ENCODE peak calls at places on chromosomes 16 and 17, in five cellular contexts. Y is mesothelial cell of epicardium, H is ovary, L is stomach, I is tibial nerve. U is an unnamed sample.

GRCh38 chr17:34616148-34616547 is 36.8 kb downstream of the TMEM132E start:
- DNase-seq in Y (peak; percentile 69), H (no peak), L (no peak), I (no peak), U (no peak)

GRCh38 chr16:65769055-65769465 is 597.4 kb upstream of the CDH5 start:
- DNase-seq in Y (no peak), H (no peak), L (no peak), I (no peak), U (no peak)

GRCh38 chr17:57486416-57486815 is 230.1 kb downstream of the MSI2 start:
- DNase-seq in Y (no peak), H (no peak), L (no peak), I (no peak), U (no peak)

GRCh38 chr17:62809656-62810055 is 1.5 kb upstream of the MARCHF10 start:
- DNase-seq in Y (no peak), H (no peak), L (no peak), I (no peak), U (no peak)

GRCh38 chr16:50263060-50263909 is 3.1 kb upstream of the ADCY7 start:
- DNase-seq in Y (no peak), H (no peak), L (no peak), I (no peak), U (no peak)

GRCh38 chr17:80611831-80612230 is 67.2 kb downstream of the RPTOR start:
- DNase-seq in Y (no peak), H (no peak), L (no peak), I (no peak), U (no peak)

GRCh38 chr16:27925612-27926011 is 137.9 kb downstream of the GSG1L start:
- DNase-seq in Y (no peak), H (no peak), L (no peak), I (no peak), U (no peak)

GRCh38 chr16:48824271-48824670 is 214.3 kb upstream of the N4BP1 start:
- DNase-seq in Y (no peak), H (no peak), L (no peak), I (no peak), U (no peak)

GRCh38 chr17:4708436-4708835 is 2.0 kb upstream of the ARRB2 start:
- DNase-seq in Y (no peak), H (no peak), L (no peak), I (no peak), U (no peak)

GRCh38 chr17:40480501-40481003 is 20.9 kb downstream of the TNS4 start:
- DNase-seq in Y (no peak), H (peak; percentile 36), L (peak; percentile 30), I (no peak), U (peak; percentile 91)

GRCh38 chr17:73683788-73684582 is 39.7 kb upstream of the SDK2 start:
- DNase-seq in Y (no peak), H (no peak), L (no peak), I (no peak), U (no peak)

GRCh38 chr17:16463341-16464000 is 28.5 kb downstream of the LRRC75A start:
- DNase-seq in Y (no peak), H (no peak), L (peak; percentile 75), I (no peak), U (peak; percentile 50)

GRCh38 chr16:50463581-50464324 is 84.4 kb upstream of the NKD1 start:
- DNase-seq in Y (no peak), H (no peak), L (peak; percentile 48), I (no peak), U (no peak)

GRCh38 chr17:37312137-37312923 is 63.5 kb upstream of the C17orf78 start:
- DNase-seq in Y (no peak), H (no peak), L (no peak), I (no peak), U (no peak)

GRCh38 chr17:1787301-1787902 is 25.5 kb downstream of the SERPINF1 start:
- DNase-seq in Y (no peak), H (peak; percentile 73), L (peak; percentile 43), I (no peak), U (peak; percentile 50)

GRCh38 chr16:13873835-13874438 is 46.0 kb upstream of the ERCC4 start:
- DNase-seq in Y (no peak), H (no peak), L (no peak), I (no peak), U (peak; percentile 16)

GRCh38 chr17:50668025-50668837 is 33.5 kb downstream of the ABCC3 start:
- DNase-seq in Y (no peak), H (no peak), L (no peak), I (no peak), U (no peak)

GRCh38 chr16:80080287-80080851 is 460.4 kb upstream of the DYNLRB2 start:
- DNase-seq in Y (no peak), H (no peak), L (no peak), I (no peak), U (no peak)

GRCh38 chr16:87206646-87207451 is 110.3 kb downstream of the C16orf95 start:
- DNase-seq in Y (no peak), H (no peak), L (no peak), I (no peak), U (no peak)

GRCh38 chr16:4288148-4288921 is 15.5 kb upstream of the TFAP4 start:
- DNase-seq in Y (peak; percentile 86), H (peak; percentile 82), L (peak; percentile 79), I (peak; percentile 57), U (peak; percentile 93)

GRCh38 chr16:82331974-82332750 is 162.1 kb upstream of the MPHOSPH6 start:
- DNase-seq in Y (no peak), H (no peak), L (peak; percentile 33), I (no peak), U (no peak)

GRCh38 chr16:27980919-27981670 is 82.4 kb downstream of the GSG1L start:
- DNase-seq in Y (no peak), H (no peak), L (no peak), I (no peak), U (no peak)

GRCh38 chr16:66902648-66903543 is 15.8 kb downstream of the CDH16 start:
- DNase-seq in Y (no peak), H (no peak), L (no peak), I (no peak), U (no peak)
- TF ChIP-seq CTCF in Y (no peak), H (no peak), L (no peak), I (no peak), U (no peak)

DNA sequence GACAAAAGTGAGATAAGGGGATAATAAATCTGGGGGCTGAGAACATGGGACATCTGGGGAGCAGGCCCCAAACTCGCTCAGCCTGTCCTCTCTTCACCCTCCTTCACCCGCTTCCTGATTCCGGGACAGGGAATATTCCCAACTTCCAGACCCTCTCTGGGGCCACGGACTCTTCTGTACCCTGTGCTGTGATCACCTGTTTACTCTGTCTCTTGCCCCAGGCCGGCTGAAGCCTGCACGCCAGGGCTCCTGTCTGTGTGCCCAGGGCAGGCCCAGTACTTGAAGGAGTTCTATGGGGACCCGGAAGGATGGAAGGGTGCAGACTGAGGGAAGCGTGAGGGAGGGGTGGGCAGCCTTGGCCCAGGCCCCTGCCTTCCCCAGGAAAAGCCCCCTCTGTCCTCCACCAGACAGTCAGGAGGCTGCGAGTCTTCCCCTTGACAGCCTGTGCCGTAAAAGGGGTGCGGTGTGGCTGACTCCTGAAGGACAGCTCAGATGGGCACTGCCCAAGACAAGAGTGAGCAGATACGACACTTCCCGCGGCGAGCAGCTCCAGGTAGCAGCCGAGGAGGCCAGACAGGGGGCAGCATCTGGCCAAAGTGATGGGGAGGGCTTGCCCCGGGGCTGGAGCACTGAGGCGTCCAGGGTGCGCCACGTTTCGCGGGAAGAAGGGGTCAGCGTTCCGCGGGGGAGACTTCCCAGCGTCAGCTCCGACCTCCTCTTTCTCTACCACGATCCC is 1.0 kb upstream of the CCNF start:
- DNase-seq in Y (peak; percentile 61), H (peak; percentile 67), L (peak; percentile 40), I (peak; percentile 36), U (peak; percentile 70)
- TF ChIP-seq CTCF in Y (no peak), H (peak; percentile 12), L (no peak), I (peak; percentile 18), U (no peak)

GRCh38 chr17:42675348-42675983 is 1.3 kb downstream of the PLEKHH3 start:
- DNase-seq in Y (no peak), H (peak; percentile 83), L (peak; percentile 77), I (no peak), U (peak; percentile 39)
- TF ChIP-seq CTCF in Y (no peak), H (no peak), L (no peak), I (no peak), U (no peak)

GRCh38 chr17:75855310-75856061 is at the start of gene WBP2:
- DNase-seq in Y (peak; percentile 94), H (peak; percentile 97), L (peak; percentile 98), I (peak; percentile 98), U (peak; percentile 95)
- TF ChIP-seq CTCF in Y (no peak), H (peak; percentile 84), L (no peak), I (peak; percentile 66), U (no peak)